ENCODE peak calls at places on chromosomes 6 and 20, in six cellular contexts. K is astrocyte of the cerebellum, Q is NCI-H1417, W is occipital lobe, C is ELR, M is T-helper 9 cell. T is an unnamed sample.

GRCh38 chr6:87827291-87827690 is 125.3 kb upstream of the AKIRIN2 start:
- DNase-seq in K (no peak), Q (no peak), M (no peak), W (no peak), C (no peak), T (no peak)

GRCh38 chr6:2818593-2818992 is 23.1 kb downstream of the SERPINB1 start:
- DNase-seq in W (no peak), K (no peak), M (no peak), Q (peak; percentile 12), C (peak; percentile 33), T (no peak)

GRCh38 chr6:87817226-87817625 is 115.2 kb upstream of the AKIRIN2 start:
- DNase-seq in Q (no peak), M (no peak), K (peak; percentile 67), W (no peak), C (no peak), T (no peak)

GRCh38 chr20:973785-974194 is 28.3 kb downstream of the RSPO4 start:
- DNase-seq in Q (peak; percentile 22), M (no peak), K (no peak), W (no peak), C (peak; percentile 64), T (no peak)

GRCh38 chr6:121223930-121224329 is 110.3 kb downstream of the TBC1D32 start:
- DNase-seq in Q (peak; percentile 4), K (no peak), W (no peak), M (no peak), C (no peak), T (no peak)

GRCh38 chr6:31053873-31054272 is 43.6 kb downstream of the MUC22 start:
- DNase-seq in M (no peak), K (no peak), W (no peak), Q (peak; percentile 30), C (no peak), T (no peak)

GRCh38 chr6:50135968-50136367 is 86.2 kb upstream of the DEFB112 start:
- DNase-seq in C (no peak), W (no peak), Q (no peak), M (no peak), K (no peak), T (no peak)

GRCh38 chr6:90146914-90147668 is 149.6 kb downstream of the BACH2 start:
- DNase-seq in M (no peak), K (no peak), C (no peak), Q (no peak), W (no peak), T (no peak)

GRCh38 chr20:48056218-48056617 is 270.9 kb upstream of the SULF2 start:
- DNase-seq in K (no peak), M (no peak), Q (no peak), C (no peak), W (no peak), T (no peak)

GRCh38 chr20:18902181-18902725 is 88.7 kb downstream of the SCP2D1 start:
- DNase-seq in K (no peak), C (no peak), W (no peak), Q (no peak), M (no peak), T (no peak)

GRCh38 chr6:14665827-14666724 is 548.5 kb downstream of the CD83 start:
- DNase-seq in W (no peak), C (peak; percentile 100), M (no peak), Q (no peak), K (peak; percentile 48), T (no peak)

GRCh38 chr6:169146536-169146935 is 107.1 kb downstream of the THBS2 start:
- DNase-seq in Q (no peak), W (no peak), C (no peak), M (no peak), K (no peak), T (no peak)

GRCh38 chr6:126983779-126984178 is 134.7 kb upstream of the RSPO3 start:
- DNase-seq in M (no peak), W (no peak), C (no peak), K (no peak), Q (no peak), T (no peak)

GRCh38 chr6:2917801-2918495 is 14.8 kb upstream of the SERPINB9 start:
- DNase-seq in C (no peak), Q (no peak), M (no peak), K (no peak), W (no peak), T (no peak)

GRCh38 chr20:56773731-56774130 is 144.6 kb downstream of the TFAP2C start:
- DNase-seq in C (no peak), K (no peak), W (no peak), Q (no peak), M (no peak), T (no peak)

GRCh38 chr6:854405-855073 is 161.6 kb upstream of the EXOC2 start:
- DNase-seq in C (no peak), Q (no peak), K (no peak), W (no peak), M (no peak), T (no peak)

GRCh38 chr6:136677344-136677743 is 114.9 kb downstream of the MAP3K5 start:
- DNase-seq in Q (no peak), M (no peak), K (no peak), C (peak; percentile 14), W (no peak), T (no peak)

GRCh38 chr20:17614176-17614811 is 44.4 kb downstream of the DSTN start:
- DNase-seq in Q (peak; percentile 10), K (no peak), W (no peak), M (no peak), C (no peak), T (no peak)

GRCh38 chr6:90714319-90714718 is 127.4 kb upstream of the MAP3K7 start:
- DNase-seq in K (no peak), C (peak; percentile 36), Q (no peak), M (no peak), W (no peak), T (no peak)

GRCh38 chr20:438581-439469 is 23.5 kb downstream of the TBC1D20 start:
- DNase-seq in W (no peak), K (no peak), Q (no peak), C (no peak), M (peak; percentile 43), T (peak; percentile 39)

GRCh38 chr6:170067257-170067656 is 223.6 kb downstream of the DLL1 start:
- DNase-seq in Q (no peak), C (no peak), M (no peak), W (no peak), K (no peak), T (no peak)

GRCh38 chr20:38217791-38218565 is 42.6 kb downstream of the KIAA1755 start:
- DNase-seq in M (no peak), K (peak; percentile 74), W (no peak), C (peak; percentile 98), Q (no peak), T (no peak)

GRCh38 chr6:33161354-33162320 is 30.6 kb downstream of the COL11A2 start:
- DNase-seq in W (peak; percentile 24), M (peak; percentile 77), C (peak; percentile 73), Q (peak; percentile 62), K (no peak), T (peak; percentile 74)

GRCh38 chr20:4962257-4962855 is 39.0 kb downstream of the SLC23A2 start:
- DNase-seq in K (no peak), M (peak; percentile 20), Q (no peak), W (no peak), C (no peak), T (peak; percentile 38)

GRCh38 chr6:7413151-7413823 is 23.7 kb downstream of the RIOK1 start:
- DNase-seq in C (no peak), Q (no peak), K (no peak), M (no peak), W (no peak), T (no peak)

GRCh38 chr20:37984018-37984785 is 49.1 kb downstream of the TTI1 start:
- DNase-seq in M (no peak), C (no peak), Q (no peak), K (no peak), W (no peak), T (no peak)

GRCh38 chr6:38166411-38167240 is 347.1 kb downstream of the ZFAND3 start:
- DNase-seq in K (no peak), C (no peak), W (no peak), Q (no peak), M (no peak), T (no peak)

GRCh38 chr6:166488081-166488685 is 98.3 kb downstream of the RAMACL start:
- DNase-seq in W (no peak), Q (no peak), K (no peak), C (no peak), M (peak; percentile 69), T (peak; percentile 73)

GRCh38 chr20:45538209-45538798 is 978 bp downstream of the WFDC6 start:
- DNase-seq in W (no peak), K (no peak), Q (peak; percentile 35), C (peak; percentile 83), M (no peak), T (no peak)

GRCh38 chr20:63090682-63091571 is 84.2 kb upstream of the BHLHE23 start:
- DNase-seq in Q (peak; percentile 81), W (no peak), M (no peak), C (no peak), K (no peak), T (no peak)

T was measured in effector CD4-positive, alpha-beta T cell.